ENCODE peak calls at places on chromosomes 3 and 15, in ten cellular contexts. One of them, this sample, is unnamed.

GRCh38 chr15:85137507-85138175 is 156.0 kb downstream of the PDE8A start:
- DNase-seq in cardiac fibroblast: no peak
- DNase-seq in IMR-90: peak
- DNase-seq in GM10248: no peak
- DNase-seq in heart right ventricle: no peak
- DNase-seq in nephron progenitor cell: no peak
- DNase-seq in PC-3: no peak
- DNase-seq in adrenal gland: no peak
- DNase-seq in mammary epithelial cell: no peak
- DNase-seq in suprapubic skin: no peak
- DNase-seq in this sample: no peak

GRCh38 chr15:57296473-57297162 is 79.7 kb upstream of the CGNL1 start:
- DNase-seq in cardiac fibroblast: no peak
- DNase-seq in IMR-90: no peak
- DNase-seq in GM10248: no peak
- DNase-seq in heart right ventricle: no peak
- DNase-seq in nephron progenitor cell: no peak
- DNase-seq in PC-3: no peak
- DNase-seq in adrenal gland: no peak
- DNase-seq in mammary epithelial cell: peak
- DNase-seq in suprapubic skin: no peak
- DNase-seq in this sample: peak

GRCh38 chr3:23944007-23944760 is 902 bp upstream of the NR1D2 start:
- DNase-seq in cardiac fibroblast: no peak
- DNase-seq in IMR-90: no peak
- DNase-seq in GM10248: no peak
- DNase-seq in heart right ventricle: no peak
- DNase-seq in nephron progenitor cell: no peak
- DNase-seq in PC-3: no peak
- DNase-seq in adrenal gland: no peak
- DNase-seq in mammary epithelial cell: no peak
- DNase-seq in suprapubic skin: no peak
- DNase-seq in this sample: no peak

GRCh38 chr3:53056442-53056841 is 10.6 kb upstream of the SFMBT1 start:
- DNase-seq in cardiac fibroblast: no peak
- DNase-seq in IMR-90: peak
- DNase-seq in GM10248: no peak
- DNase-seq in heart right ventricle: no peak
- DNase-seq in nephron progenitor cell: no peak
- DNase-seq in PC-3: peak
- DNase-seq in adrenal gland: no peak
- DNase-seq in mammary epithelial cell: no peak
- DNase-seq in suprapubic skin: no peak
- DNase-seq in this sample: no peak

GRCh38 chr3:14725015-14725431 is 50.1 kb downstream of the C3orf20 start:
- DNase-seq in cardiac fibroblast: peak
- DNase-seq in IMR-90: peak
- DNase-seq in GM10248: no peak
- DNase-seq in heart right ventricle: peak
- DNase-seq in nephron progenitor cell: no peak
- DNase-seq in PC-3: peak
- DNase-seq in adrenal gland: peak
- DNase-seq in mammary epithelial cell: no peak
- DNase-seq in suprapubic skin: no peak
- DNase-seq in this sample: peak

GRCh38 chr3:8739757-8740508 is 6.3 kb downstream of the CAV3 start:
- DNase-seq in cardiac fibroblast: peak
- DNase-seq in IMR-90: peak
- DNase-seq in GM10248: no peak
- DNase-seq in heart right ventricle: no peak
- DNase-seq in nephron progenitor cell: no peak
- DNase-seq in PC-3: peak
- DNase-seq in adrenal gland: no peak
- DNase-seq in mammary epithelial cell: peak
- DNase-seq in suprapubic skin: peak
- DNase-seq in this sample: no peak

GRCh38 chr15:90266061-90266431 is 574 bp downstream of the NGRN start:
- DNase-seq in cardiac fibroblast: peak
- DNase-seq in IMR-90: peak
- DNase-seq in GM10248: no peak
- DNase-seq in heart right ventricle: peak
- DNase-seq in nephron progenitor cell: peak
- DNase-seq in PC-3: peak
- DNase-seq in adrenal gland: peak
- DNase-seq in mammary epithelial cell: no peak
- DNase-seq in suprapubic skin: no peak
- DNase-seq in this sample: no peak

GRCh38 chr3:142444343-142444742 is 3.5 kb downstream of the XRN1 start:
- DNase-seq in cardiac fibroblast: no peak
- DNase-seq in IMR-90: no peak
- DNase-seq in GM10248: no peak
- DNase-seq in heart right ventricle: no peak
- DNase-seq in nephron progenitor cell: no peak
- DNase-seq in PC-3: no peak
- DNase-seq in adrenal gland: no peak
- DNase-seq in mammary epithelial cell: no peak
- DNase-seq in suprapubic skin: no peak
- DNase-seq in this sample: no peak

GRCh38 chr3:170910542-170910941 is 2.1 kb upstream of the EIF5A2 start:
- DNase-seq in cardiac fibroblast: no peak
- DNase-seq in IMR-90: no peak
- DNase-seq in GM10248: no peak
- DNase-seq in heart right ventricle: no peak
- DNase-seq in nephron progenitor cell: no peak
- DNase-seq in PC-3: peak
- DNase-seq in adrenal gland: no peak
- DNase-seq in mammary epithelial cell: peak
- DNase-seq in suprapubic skin: no peak
- DNase-seq in this sample: no peak

GRCh38 chr3:14806641-14807263 is 12.0 kb upstream of the FGD5 start:
- DNase-seq in cardiac fibroblast: peak
- DNase-seq in IMR-90: peak
- DNase-seq in GM10248: no peak
- DNase-seq in heart right ventricle: no peak
- DNase-seq in nephron progenitor cell: no peak
- DNase-seq in PC-3: peak
- DNase-seq in adrenal gland: no peak
- DNase-seq in mammary epithelial cell: peak
- DNase-seq in suprapubic skin: no peak
- DNase-seq in this sample: no peak

GRCh38 chr3:149299938-149300791 is 33.3 kb downstream of the TM4SF18 start:
- DNase-seq in cardiac fibroblast: peak
- DNase-seq in IMR-90: peak
- DNase-seq in GM10248: no peak
- DNase-seq in heart right ventricle: no peak
- DNase-seq in nephron progenitor cell: no peak
- DNase-seq in PC-3: peak
- DNase-seq in adrenal gland: peak
- DNase-seq in mammary epithelial cell: peak
- DNase-seq in suprapubic skin: no peak
- DNase-seq in this sample: no peak

GRCh38 chr3:160921020-160921635 is 165.1 kb downstream of the PPM1L start:
- DNase-seq in cardiac fibroblast: peak
- DNase-seq in IMR-90: peak
- DNase-seq in GM10248: peak
- DNase-seq in heart right ventricle: peak
- DNase-seq in nephron progenitor cell: peak
- DNase-seq in PC-3: peak
- DNase-seq in adrenal gland: peak
- DNase-seq in mammary epithelial cell: peak
- DNase-seq in suprapubic skin: no peak
- DNase-seq in this sample: no peak

GRCh38 chr3:58433400-58434169 is at the start of gene PDHB:
- DNase-seq in cardiac fibroblast: peak
- DNase-seq in IMR-90: peak
- DNase-seq in GM10248: peak
- DNase-seq in heart right ventricle: peak
- DNase-seq in nephron progenitor cell: peak
- DNase-seq in PC-3: peak
- DNase-seq in adrenal gland: peak
- DNase-seq in mammary epithelial cell: peak
- DNase-seq in suprapubic skin: peak
- DNase-seq in this sample: peak

DNA sequence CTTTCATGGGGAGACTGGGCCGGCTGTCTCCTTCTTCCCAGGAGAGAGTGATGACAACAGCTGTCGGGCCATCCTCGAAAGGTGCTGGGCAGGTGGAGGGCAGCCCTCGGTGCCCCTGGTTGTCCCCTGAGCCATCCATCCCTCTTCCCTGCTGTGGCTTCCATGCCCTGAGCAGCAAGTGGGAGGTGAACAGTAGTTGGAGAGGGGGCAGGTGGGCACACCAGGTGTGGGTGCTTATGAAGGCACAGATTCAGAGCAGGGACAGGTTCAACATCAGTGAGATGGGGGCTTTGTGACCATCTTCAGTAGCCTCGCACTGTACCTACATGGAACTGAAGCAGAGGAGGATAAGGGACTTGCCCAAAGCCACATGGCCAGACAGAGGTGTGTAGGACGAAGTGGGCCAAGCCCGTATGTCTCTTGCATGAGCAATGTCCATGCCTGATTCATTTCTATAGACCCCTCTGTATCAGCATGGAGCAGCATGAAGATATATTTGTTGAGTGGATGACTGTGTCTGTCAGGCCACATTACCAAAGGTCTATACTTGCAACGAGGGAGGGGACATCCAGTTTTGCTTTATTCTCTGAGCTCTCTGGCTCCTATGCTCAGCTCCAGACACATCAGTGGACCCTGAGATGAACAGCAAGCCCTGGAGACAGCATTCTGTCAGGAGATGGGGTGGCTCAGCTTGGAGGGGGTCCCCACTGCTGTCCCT is 107.8 kb downstream of the FBLN2 start:
- DNase-seq in cardiac fibroblast: no peak
- DNase-seq in IMR-90: no peak
- DNase-seq in GM10248: no peak
- DNase-seq in heart right ventricle: no peak
- DNase-seq in nephron progenitor cell: no peak
- DNase-seq in PC-3: no peak
- DNase-seq in adrenal gland: no peak
- DNase-seq in mammary epithelial cell: no peak
- DNase-seq in suprapubic skin: no peak
- DNase-seq in this sample: no peak
- TF ChIP-seq CTCF in cardiac fibroblast: no peak
- TF ChIP-seq CTCF in IMR-90: no peak
- TF ChIP-seq CTCF in GM10248: no peak
- TF ChIP-seq CTCF in heart right ventricle: no peak
- TF ChIP-seq CTCF in nephron progenitor cell: no peak
- TF ChIP-seq CTCF in PC-3: no peak
- TF ChIP-seq CTCF in adrenal gland: no peak
- TF ChIP-seq CTCF in mammary epithelial cell: no peak
- TF ChIP-seq CTCF in suprapubic skin: no peak
- TF ChIP-seq CTCF in this sample: no peak

DNA sequence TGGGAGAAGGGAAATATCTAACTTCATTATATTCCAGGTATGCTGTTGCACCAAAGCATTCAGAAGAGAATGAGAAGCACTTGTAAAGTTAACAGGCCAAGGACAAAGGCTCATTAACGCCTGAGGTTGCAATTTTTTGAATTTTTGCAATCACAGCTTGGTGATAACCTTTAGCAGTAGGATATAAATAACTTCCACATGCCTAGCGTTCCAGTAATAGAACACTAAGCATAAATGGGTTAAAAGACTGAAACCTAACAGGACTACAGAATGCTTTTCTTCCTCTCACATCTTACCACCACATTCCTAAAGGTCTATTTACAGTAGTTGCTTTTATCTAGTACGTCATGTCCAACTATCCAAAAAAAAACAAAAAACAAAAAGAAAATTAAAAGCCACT is 57.4 kb upstream of the IMPG2 start:
- DNase-seq in cardiac fibroblast: peak
- DNase-seq in IMR-90: peak
- DNase-seq in GM10248: no peak
- DNase-seq in heart right ventricle: no peak
- DNase-seq in nephron progenitor cell: no peak
- DNase-seq in PC-3: no peak
- DNase-seq in adrenal gland: no peak
- DNase-seq in mammary epithelial cell: no peak
- DNase-seq in suprapubic skin: no peak
- DNase-seq in this sample: no peak
- TF ChIP-seq CTCF in cardiac fibroblast: no peak
- TF ChIP-seq CTCF in IMR-90: no peak
- TF ChIP-seq CTCF in GM10248: no peak
- TF ChIP-seq CTCF in heart right ventricle: no peak
- TF ChIP-seq CTCF in nephron progenitor cell: no peak
- TF ChIP-seq CTCF in PC-3: no peak
- TF ChIP-seq CTCF in adrenal gland: no peak
- TF ChIP-seq CTCF in mammary epithelial cell: no peak
- TF ChIP-seq CTCF in suprapubic skin: no peak
- TF ChIP-seq CTCF in this sample: no peak

DNA sequence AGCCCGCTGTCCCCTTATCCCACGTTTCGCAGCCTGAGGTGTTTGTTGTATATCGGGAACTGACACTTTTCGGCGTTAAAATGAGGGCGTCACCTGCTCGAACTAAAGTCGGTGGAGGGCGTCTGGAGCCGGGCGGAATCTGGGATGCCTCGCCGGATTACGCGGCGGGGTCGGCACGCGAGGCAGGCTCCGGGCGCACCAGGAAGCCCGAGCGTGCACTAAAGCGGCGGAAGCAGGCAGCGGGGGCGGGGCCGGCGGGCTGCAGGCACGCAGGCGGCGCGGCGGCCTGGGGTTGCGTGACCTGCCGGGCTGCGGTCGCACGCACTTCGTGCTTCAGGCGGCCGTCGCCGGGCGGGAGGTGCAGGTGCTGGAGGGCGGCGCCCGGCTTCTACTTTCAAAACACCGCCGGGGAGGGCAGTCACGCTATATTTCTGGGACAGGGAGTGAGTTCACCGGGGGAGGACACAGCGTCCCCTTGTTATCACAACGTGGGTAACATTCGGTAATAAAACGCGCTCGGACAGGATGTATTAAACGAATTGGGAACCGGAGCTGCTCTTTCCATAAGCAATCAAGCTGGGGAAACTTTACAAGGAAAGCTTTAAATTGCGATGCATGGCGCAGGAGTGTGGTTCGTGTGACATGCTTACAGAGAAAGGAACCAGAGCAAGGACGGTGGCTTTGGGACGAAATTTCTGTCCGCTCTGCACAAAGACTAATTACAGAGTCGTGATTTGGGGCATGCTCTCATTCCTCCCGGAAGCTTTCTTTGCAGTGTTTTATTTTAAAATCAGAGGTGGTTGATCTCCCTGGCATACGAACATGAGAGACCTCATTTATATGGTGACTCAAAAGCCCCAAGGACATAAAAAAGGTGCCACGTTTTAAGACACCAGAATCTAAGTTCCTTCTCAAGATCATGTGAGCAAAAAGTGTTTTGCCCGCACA is 9.1 kb upstream of the LEKR1 start:
- DNase-seq in cardiac fibroblast: peak
- DNase-seq in IMR-90: peak
- DNase-seq in GM10248: peak
- DNase-seq in heart right ventricle: peak
- DNase-seq in nephron progenitor cell: peak
- DNase-seq in PC-3: peak
- DNase-seq in adrenal gland: peak
- DNase-seq in mammary epithelial cell: peak
- DNase-seq in suprapubic skin: peak
- DNase-seq in this sample: peak
- TF ChIP-seq CTCF in cardiac fibroblast: no peak
- TF ChIP-seq CTCF in IMR-90: peak
- TF ChIP-seq CTCF in GM10248: peak
- TF ChIP-seq CTCF in heart right ventricle: no peak
- TF ChIP-seq CTCF in nephron progenitor cell: no peak
- TF ChIP-seq CTCF in PC-3: peak
- TF ChIP-seq CTCF in adrenal gland: no peak
- TF ChIP-seq CTCF in mammary epithelial cell: no peak
- TF ChIP-seq CTCF in suprapubic skin: peak
- TF ChIP-seq CTCF in this sample: peak

GRCh38 chr3:100893590-100893989 is 99.6 kb downstream of the ABI3BP start:
- DNase-seq in cardiac fibroblast: peak
- DNase-seq in IMR-90: peak
- DNase-seq in GM10248: no peak
- DNase-seq in heart right ventricle: no peak
- DNase-seq in nephron progenitor cell: peak
- DNase-seq in PC-3: peak
- DNase-seq in adrenal gland: peak
- DNase-seq in mammary epithelial cell: peak
- DNase-seq in suprapubic skin: no peak
- DNase-seq in this sample: no peak
- TF ChIP-seq CTCF in cardiac fibroblast: peak
- TF ChIP-seq CTCF in IMR-90: peak
- TF ChIP-seq CTCF in GM10248: no peak
- TF ChIP-seq CTCF in heart right ventricle: peak
- TF ChIP-seq CTCF in nephron progenitor cell: peak
- TF ChIP-seq CTCF in PC-3: peak
- TF ChIP-seq CTCF in adrenal gland: peak
- TF ChIP-seq CTCF in mammary epithelial cell: peak
- TF ChIP-seq CTCF in suprapubic skin: no peak
- TF ChIP-seq CTCF in this sample: peak

This sample was measured in osteocyte.